ENCODE peak calls at places on chromosomes 1 and 21, in seven cellular contexts. B is body of pancreas, R is HL-60, E is left ventricle myocardium inferior, F is ovary, T is AG04450, S is neural crest cell. W is an unnamed sample.

GRCh38 chr1:30778156-30778978 is 20.8 kb upstream of the LAPTM5 start:
- DNase-seq in B (peak), R (no peak), E (no peak), F (no peak), T (no peak), S (no peak), W (no peak)

GRCh38 chr1:212217633-212218032 is 67.6 kb upstream of the PPP2R5A start:
- DNase-seq in B (no peak), R (no peak), E (no peak), F (no peak), T (no peak), S (no peak), W (no peak)

GRCh38 chr1:83839566-83840173 is 159.3 kb downstream of the TTLL7 start:
- DNase-seq in B (no peak), R (no peak), E (no peak), F (no peak), T (no peak), S (no peak), W (no peak)

GRCh38 chr1:205916541-205916940 is 26.7 kb downstream of the SLC26A9 start:
- DNase-seq in B (no peak), R (no peak), E (no peak), F (no peak), T (no peak), S (no peak), W (no peak)

GRCh38 chr1:202130275-202130646 is 7.5 kb downstream of the GPR37L1 start:
- DNase-seq in B (no peak), R (no peak), E (no peak), F (no peak), T (no peak), S (peak), W (no peak)

GRCh38 chr21:37455504-37455911 is 88.9 kb downstream of the DYRK1A start:
- DNase-seq in B (no peak), R (no peak), E (no peak), F (no peak), T (no peak), S (no peak), W (no peak)

GRCh38 chr1:33396188-33397124 is 34.4 kb downstream of the PHC2 start:
- DNase-seq in B (no peak), R (peak), E (no peak), F (no peak), T (no peak), S (no peak), W (no peak)

GRCh38 chr21:39968010-39968409 is 100.8 kb downstream of the PCP4 start:
- DNase-seq in B (no peak), R (no peak), E (no peak), F (no peak), T (no peak), S (no peak), W (no peak)

GRCh38 chr1:53638641-53639035 is 100.3 kb downstream of the GLIS1 start:
- DNase-seq in B (no peak), R (no peak), E (no peak), F (no peak), T (no peak), S (no peak), W (no peak)

GRCh38 chr1:3914911-3915310 is 14.8 kb upstream of the C1orf174 start:
- DNase-seq in B (no peak), R (no peak), E (no peak), F (no peak), T (no peak), S (no peak), W (no peak)

GRCh38 chr1:243686149-243686548 is 163.9 kb downstream of the AKT3 start:
- DNase-seq in B (no peak), R (no peak), E (no peak), F (no peak), T (no peak), S (no peak), W (no peak)

GRCh38 chr21:41895643-41896493 is 16.7 kb upstream of the PRDM15 start:
- DNase-seq in B (no peak), R (no peak), E (no peak), F (no peak), T (no peak), S (no peak), W (no peak)

GRCh38 chr1:46797696-46798470 is 963 bp upstream of the CYP4B1 start:
- DNase-seq in B (no peak), R (no peak), E (no peak), F (no peak), T (no peak), S (no peak), W (no peak)

GRCh38 chr1:232508161-232508661 is 121.7 kb downstream of the SIPA1L2 start:
- DNase-seq in B (no peak), R (no peak), E (no peak), F (no peak), T (no peak), S (no peak), W (no peak)

GRCh38 chr21:31180256-31181088 is 142.2 kb upstream of the KRTAP19-8 start:
- DNase-seq in B (no peak), R (peak), E (no peak), F (no peak), T (no peak), S (peak), W (no peak)
- TF ChIP-seq CTCF in B (peak), R (peak), E (peak), F (no peak), T (peak), S (peak), W (peak)

GRCh38 chr1:43379476-43379875 is 10.1 kb downstream of the MED8 start:
- DNase-seq in B (no peak), R (no peak), E (no peak), F (no peak), T (no peak), S (no peak), W (no peak)

GRCh38 chr1:43382027-43382771 is 7.4 kb downstream of the MED8 start:
- DNase-seq in B (no peak), R (no peak), E (no peak), F (no peak), T (no peak), S (peak), W (no peak)

GRCh38 chr1:43386676-43387075 is 2.9 kb downstream of the MED8 start:
- DNase-seq in B (no peak), R (no peak), E (no peak), F (no peak), T (no peak), S (no peak), W (no peak)

GRCh38 chr1:43381609-43382008 is 8.0 kb downstream of the MED8 start:
- DNase-seq in B (no peak), R (peak), E (no peak), F (no peak), T (no peak), S (no peak), W (no peak)

GRCh38 chr1:43383449-43383848 is 6.2 kb downstream of the MED8 start:
- DNase-seq in B (no peak), R (no peak), E (no peak), F (no peak), T (no peak), S (no peak), W (no peak)
- TF ChIP-seq CTCF in B (peak), R (no peak), E (peak), F (no peak), T (peak), S (peak), W (no peak)

GRCh38 chr1:67687198-67687545 is 2.2 kb downstream of the GADD45A start:
- DNase-seq in B (no peak), R (no peak), E (no peak), F (no peak), T (no peak), S (no peak), W (no peak)

GRCh38 chr1:67687649-67688048 is 2.6 kb downstream of the GADD45A start:
- DNase-seq in B (no peak), R (peak), E (no peak), F (no peak), T (peak), S (no peak), W (no peak)

GRCh38 chr1:67685558-67686271 is 714 bp downstream of the GADD45A start:
- DNase-seq in B (peak), R (peak), E (peak), F (peak), T (no peak), S (peak), W (peak)

GRCh38 chr1:67685067-67685557 is at the start of gene GADD45A:
- DNase-seq in B (peak), R (peak), E (peak), F (peak), T (peak), S (peak), W (peak)

DNA sequence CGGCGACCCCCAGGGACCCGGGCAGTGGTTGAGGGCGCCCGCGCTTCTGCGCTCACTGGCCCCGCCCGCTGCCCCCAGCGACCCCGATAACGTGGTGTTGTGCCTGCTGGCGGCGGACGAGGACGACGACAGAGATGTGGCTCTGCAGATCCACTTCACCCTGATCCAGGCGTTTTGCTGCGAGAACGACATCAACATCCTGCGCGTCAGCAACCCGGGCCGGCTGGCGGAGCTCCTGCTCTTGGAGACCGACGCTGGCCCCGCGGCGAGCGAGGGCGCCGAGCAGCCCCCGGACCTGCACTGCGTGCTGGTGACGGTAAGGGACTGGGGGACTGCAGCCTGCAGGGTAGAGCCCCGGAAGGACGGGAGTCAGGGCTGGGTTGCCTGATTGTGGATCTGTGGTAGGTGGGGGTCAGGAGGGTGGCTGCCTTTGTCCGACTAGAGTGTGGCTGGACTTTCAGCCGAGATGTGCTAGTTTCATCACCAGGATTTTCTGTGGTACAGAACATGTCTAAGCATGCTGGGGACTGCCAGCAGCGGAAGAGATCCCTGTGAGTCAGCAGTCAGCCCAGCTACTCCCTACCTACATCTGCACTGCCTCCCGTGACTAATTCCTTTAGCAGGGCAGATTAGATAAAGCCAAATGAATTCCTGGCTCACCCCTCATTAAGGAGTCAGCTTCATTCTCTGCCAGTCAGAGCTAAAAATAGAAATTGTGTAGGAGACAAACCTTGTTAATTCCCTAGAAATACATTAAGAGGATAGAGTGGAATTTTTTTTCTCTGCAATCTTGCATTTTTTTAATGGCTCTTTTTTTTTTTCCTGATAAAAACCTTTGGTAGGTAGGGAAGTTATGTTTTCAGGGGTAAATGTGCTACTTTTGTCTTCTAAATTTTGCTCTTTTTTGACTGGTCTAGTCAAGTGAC is 1.5 kb downstream of the GADD45A start:
- DNase-seq in B (peak), R (peak), E (peak), F (peak), T (peak), S (peak), W (peak)
- TF ChIP-seq CTCF in B (no peak), R (no peak), E (no peak), F (no peak), T (no peak), S (no peak), W (no peak)

GRCh38 chr21:34959607-34960006 is 89.5 kb downstream of the RUNX1 start:
- DNase-seq in B (no peak), R (no peak), E (no peak), F (no peak), T (no peak), S (no peak), W (no peak)
- TF ChIP-seq CTCF in B (no peak), R (no peak), E (no peak), F (no peak), T (no peak), S (no peak), W (no peak)

GRCh38 chr1:165876121-165876520 is 48.7 kb downstream of the UCK2 start:
- DNase-seq in B (no peak), R (no peak), E (no peak), F (no peak), T (no peak), S (no peak), W (no peak)
- TF ChIP-seq CTCF in B (no peak), R (no peak), E (no peak), F (no peak), T (no peak), S (no peak), W (no peak)

DNA sequence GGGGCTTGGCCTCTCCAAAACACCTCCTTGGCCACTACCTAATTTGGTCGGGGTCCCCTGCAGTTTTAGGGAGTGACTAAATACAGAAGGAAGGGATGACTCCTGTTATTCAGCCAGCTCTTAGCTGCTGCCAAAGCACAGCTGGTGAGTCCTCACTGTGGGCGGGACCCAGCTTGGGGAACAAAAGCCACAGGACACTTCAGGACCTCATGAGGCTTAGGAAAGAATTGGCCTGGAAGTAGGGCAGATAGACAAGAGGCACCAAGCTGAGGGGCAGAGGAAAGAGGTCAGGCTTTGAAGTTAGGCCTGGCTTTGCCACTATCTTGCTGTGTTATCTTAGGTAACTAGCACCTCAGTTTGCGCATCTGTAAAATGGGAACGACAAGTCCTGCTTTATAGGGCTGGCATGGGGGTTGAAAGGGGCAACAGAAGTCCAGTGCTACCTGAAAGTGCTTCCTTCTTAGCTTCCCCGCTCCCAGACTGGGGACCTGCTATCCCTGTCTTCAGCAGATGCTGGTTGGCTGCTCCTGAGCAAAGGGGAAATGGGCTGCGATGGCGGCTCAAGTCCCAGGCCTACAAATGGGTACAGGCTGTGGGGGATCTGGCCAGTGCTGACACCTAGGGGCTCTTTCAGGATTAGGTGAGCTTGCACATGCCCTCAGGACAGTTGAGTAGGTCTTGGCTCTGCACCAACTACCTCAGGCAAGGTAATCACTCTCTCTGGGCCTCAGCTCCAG is 15.7 kb downstream of the IFI6 start:
- DNase-seq in B (no peak), R (peak), E (peak), F (no peak), T (no peak), S (no peak), W (no peak)
- TF ChIP-seq CTCF in B (no peak), R (no peak), E (no peak), F (no peak), T (no peak), S (no peak), W (no peak)

GRCh38 chr1:41411229-41411628 is 50.0 kb downstream of the FOXO6 start:
- DNase-seq in B (no peak), R (no peak), E (no peak), F (no peak), T (no peak), S (no peak), W (no peak)

GRCh38 chr1:41413748-41414281 is 52.6 kb downstream of the FOXO6 start:
- DNase-seq in B (no peak), R (no peak), E (no peak), F (no peak), T (no peak), S (no peak), W (no peak)

GRCh38 chr1:41414291-41414690 is 53.1 kb downstream of the FOXO6 start:
- DNase-seq in B (no peak), R (no peak), E (no peak), F (no peak), T (no peak), S (no peak), W (no peak)

GRCh38 chr1:41414716-41415306 is 53.6 kb downstream of the FOXO6 start:
- DNase-seq in B (no peak), R (no peak), E (no peak), F (no peak), T (no peak), S (no peak), W (peak)

GRCh38 chr1:41412748-41413147 is 51.5 kb downstream of the FOXO6 start:
- DNase-seq in B (no peak), R (no peak), E (no peak), F (no peak), T (no peak), S (no peak), W (no peak)
- TF ChIP-seq CTCF in B (no peak), R (no peak), E (peak), F (no peak), T (no peak), S (no peak), W (no peak)

DNA sequence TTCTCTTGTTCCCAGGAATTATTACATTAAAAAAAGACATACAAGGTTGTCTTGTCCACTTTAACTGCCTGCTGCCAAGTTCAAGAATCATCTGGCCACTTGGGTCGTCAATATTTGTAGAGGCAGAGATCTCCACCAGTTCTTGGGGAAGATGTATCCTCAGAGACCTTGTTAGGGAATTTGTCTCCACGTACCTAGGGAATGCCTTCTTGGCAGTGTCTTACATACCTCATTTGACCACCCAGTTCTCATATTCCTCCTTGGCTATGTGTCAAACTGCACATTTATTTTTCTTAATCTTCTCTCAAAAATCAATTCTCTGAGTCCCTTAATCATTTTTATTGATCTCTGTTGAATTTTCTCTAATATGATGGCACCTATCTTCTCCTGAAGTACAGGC is 266.0 kb downstream of the SPATA17 start:
- DNase-seq in B (no peak), R (no peak), E (no peak), F (no peak), T (no peak), S (no peak), W (no peak)
- TF ChIP-seq CTCF in B (no peak), R (no peak), E (no peak), F (no peak), T (no peak), S (no peak), W (no peak)